ENCODE peak calls at places on chromosomes 12 and 14, in five cellular contexts. Q is heart left ventricle, T is kidney, R is coronary artery, E is AG04449. B is an unnamed sample.

GRCh38 chr12:96876966-96877365 is 30.1 kb upstream of the NEDD1 start:
- DNase-seq in E (no peak), Q (no peak), T (no peak), R (no peak), B (no peak)

GRCh38 chr12:52603314-52603713 is 2.1 kb upstream of the KRT72 start:
- DNase-seq in E (no peak), Q (no peak), R (no peak), T (no peak), B (no peak)

GRCh38 chr12:13666806-13667205 is 314.6 kb downstream of the GRIN2B start:
- DNase-seq in Q (no peak), E (no peak), T (no peak), R (no peak), B (no peak)

GRCh38 chr14:69540654-69541335 is 33.9 kb downstream of the CCDC177 start:
- DNase-seq in Q (no peak), T (no peak), E (no peak), R (no peak), B (no peak)

GRCh38 chr12:121673013-121673441 is 3.6 kb upstream of the MORN3 start:
- DNase-seq in T (peak), R (no peak), E (no peak), Q (no peak), B (no peak)

GRCh38 chr14:52692248-52692962 is 3.0 kb downstream of the ERO1A start:
- DNase-seq in Q (no peak), E (no peak), R (no peak), T (no peak), B (peak)

GRCh38 chr14:32774214-32774613 is 164.5 kb upstream of the NPAS3 start:
- DNase-seq in R (no peak), T (no peak), E (no peak), Q (no peak), B (no peak)

GRCh38 chr12:2248901-2249381 is 196.2 kb downstream of the CACNA1C start:
- DNase-seq in R (no peak), Q (no peak), T (no peak), E (peak), B (no peak)

GRCh38 chr14:53020193-53020932 is 69.5 kb upstream of the FERMT2 start:
- DNase-seq in R (no peak), E (no peak), T (no peak), Q (no peak), B (no peak)

GRCh38 chr12:39752482-39753147 is 133.0 kb upstream of the ABCD2 start:
- DNase-seq in T (no peak), E (no peak), Q (no peak), R (no peak), B (no peak)

GRCh38 chr12:72141381-72141780 is 130.8 kb upstream of the TRHDE start:
- DNase-seq in R (no peak), E (no peak), Q (no peak), T (no peak), B (peak)
- TF ChIP-seq CTCF in R (no peak), E (peak), Q (no peak), T (no peak), B (peak)

GRCh38 chr14:73492661-73493060 is 1.9 kb downstream of the RIOX1 start:
- DNase-seq in R (no peak), E (no peak), T (no peak), Q (no peak), B (no peak)

GRCh38 chr14:73494593-73494992 is 3.9 kb downstream of the RIOX1 start:
- DNase-seq in E (no peak), R (no peak), Q (no peak), T (no peak), B (no peak)

GRCh38 chr14:73491977-73492552 is 1.3 kb downstream of the RIOX1 start:
- DNase-seq in T (peak), R (no peak), Q (no peak), E (no peak), B (no peak)

GRCh38 chr14:73489481-73490175 is 1.1 kb upstream of the RIOX1 start:
- DNase-seq in T (no peak), E (no peak), R (no peak), Q (no peak), B (no peak)

GRCh38 chr14:73491256-73491976 is 683 bp downstream of the RIOX1 start:
- DNase-seq in R (no peak), E (no peak), Q (peak), T (peak), B (peak)
- TF ChIP-seq CTCF in R (no peak), E (no peak), Q (no peak), T (no peak), B (no peak)

GRCh38 chr14:95237121-95237876 is 80.0 kb upstream of the DICER1 start:
- DNase-seq in Q (no peak), T (no peak), E (no peak), R (no peak), B (no peak)
- TF ChIP-seq CTCF in Q (no peak), T (no peak), E (no peak), R (no peak), B (no peak)

GRCh38 chr12:50261654-50262053 is 21.7 kb downstream of the LIMA1 start:
- DNase-seq in T (no peak), R (no peak), E (no peak), Q (no peak), B (peak)
- TF ChIP-seq CTCF in T (no peak), R (no peak), E (no peak), Q (no peak), B (peak)

GRCh38 chr12:107223816-107224215 is 130.5 kb upstream of the CRY1 start:
- DNase-seq in E (no peak), R (no peak), Q (no peak), T (no peak), B (peak)
- TF ChIP-seq CTCF in E (no peak), R (no peak), Q (no peak), T (no peak), B (no peak)

GRCh38 chr14:106586098-106586704 is 1059.8 kb downstream of the TMEM121 start:
- DNase-seq in E (no peak), T (no peak), R (no peak), Q (no peak), B (no peak)
- TF ChIP-seq CTCF in E (no peak), T (no peak), R (no peak), Q (peak), B (no peak)

DNA sequence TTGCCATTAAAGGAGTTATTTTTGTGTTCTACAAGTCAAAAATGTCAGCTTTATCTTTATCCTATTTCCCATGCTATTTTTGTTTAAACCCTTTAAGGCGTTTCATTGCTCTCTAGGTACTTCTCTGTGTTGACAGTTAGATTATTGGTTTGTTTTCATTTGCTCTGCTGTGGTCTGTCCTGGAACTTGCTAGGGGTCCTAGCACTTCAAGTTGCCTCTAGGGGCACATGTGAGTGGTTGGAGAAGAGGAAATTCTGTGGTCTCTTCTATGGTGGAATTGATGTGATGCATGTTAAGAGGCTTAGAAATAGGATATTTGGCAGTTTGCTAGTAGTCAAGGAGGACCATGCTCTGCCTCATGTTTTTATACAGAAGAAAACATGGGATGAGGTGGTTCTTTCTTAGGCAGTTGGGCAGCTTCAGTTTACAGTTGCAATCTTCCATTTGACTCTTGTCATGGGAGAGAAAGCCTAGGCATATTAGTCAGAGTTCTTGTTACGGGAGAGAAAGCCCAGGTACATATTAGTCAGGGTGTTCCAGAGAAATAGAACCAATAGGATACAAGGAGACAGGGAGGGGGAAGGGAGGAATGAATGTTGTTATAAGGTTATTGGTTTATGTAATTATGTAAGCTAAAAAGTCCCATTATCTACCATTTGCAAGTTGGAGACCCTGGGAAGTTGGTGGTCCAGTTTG is 14.4 kb downstream of the TTLL5 start:
- DNase-seq in E (no peak), Q (no peak), T (no peak), R (no peak), B (peak)
- TF ChIP-seq CTCF in E (no peak), Q (no peak), T (no peak), R (no peak), B (peak)